ENCODE peak calls at places on chromosomes 16 and 17, in ten cellular contexts. I is AG10803, B is breast epithelium, F is psoas muscle, O is HFF-Myc, Y is uterus, U is AG04449, E is ascending aorta, S is epithelial cell of esophagus, R is fibroblast of the aortic adventitia. J is an unnamed sample.

GRCh38 chr16:28537076-28537475 is 1.7 kb downstream of the NUPR1 start:
- DNase-seq in S (peak; percentile 96), R (no peak), B (no peak), E (no peak), I (no peak), O (no peak), F (no peak), Y (no peak), U (no peak), J (no peak)

GRCh38 chr17:15944720-15945492 is at the start of gene ADORA2B:
- DNase-seq in I (peak; percentile 55), E (no peak), U (no peak), F (peak; percentile 71), Y (peak; percentile 48), B (no peak), S (peak; percentile 71), O (no peak), R (peak; percentile 68), J (peak; percentile 32)

GRCh38 chr16:69526831-69527655 is 38.7 kb upstream of the NFAT5 start:
- DNase-seq in B (no peak), R (no peak), U (no peak), O (no peak), Y (no peak), I (no peak), F (no peak), S (no peak), E (no peak), J (no peak)

GRCh38 chr17:74936470-74936799 is 737 bp downstream of the OTOP3 start:
- DNase-seq in S (no peak), O (no peak), B (no peak), I (no peak), Y (no peak), F (no peak), E (no peak), U (no peak), R (no peak), J (no peak)

GRCh38 chr17:66713533-66714042 is 121.3 kb upstream of the CACNG5 start:
- DNase-seq in I (no peak), E (no peak), U (no peak), R (no peak), B (no peak), S (no peak), F (no peak), O (no peak), Y (no peak), J (no peak)

GRCh38 chr17:18988546-18989173 is 15.9 kb downstream of the FAM83G start:
- DNase-seq in B (no peak), I (no peak), S (no peak), Y (no peak), O (no peak), E (no peak), R (no peak), F (no peak), U (no peak), J (no peak)

GRCh38 chr16:67055712-67056487 is 27.0 kb downstream of the CBFB start:
- DNase-seq in F (no peak), U (peak; percentile 96), I (peak; percentile 94), O (peak; percentile 44), B (no peak), R (peak; percentile 81), E (no peak), S (peak; percentile 98), Y (no peak), J (no peak)

GRCh38 chr16:57613514-57613913 is 14.9 kb upstream of the ADGRG1 start:
- DNase-seq in O (no peak), E (no peak), S (no peak), F (no peak), B (no peak), R (no peak), I (no peak), U (no peak), Y (no peak), J (no peak)

GRCh38 chr17:57401556-57402488 is 145.5 kb downstream of the MSI2 start:
- DNase-seq in I (no peak), B (no peak), S (no peak), R (no peak), F (no peak), E (no peak), O (no peak), U (no peak), Y (no peak), J (no peak)
- TF ChIP-seq CTCF in I (no peak), B (no peak), S (no peak), R (no peak), F (peak; percentile 30), E (no peak), O (no peak), U (no peak), Y (no peak), J (no peak)

GRCh38 chr17:48612854-48613691 is 2.0 kb downstream of the HOXB8 start:
- DNase-seq in I (no peak), F (no peak), Y (no peak), S (peak; percentile 22), R (no peak), O (no peak), B (no peak), U (no peak), E (no peak), J (no peak)
- TF ChIP-seq CTCF in I (peak; percentile 39), F (peak; percentile 36), Y (no peak), S (no peak), R (peak; percentile 38), O (no peak), B (peak; percentile 34), U (peak; percentile 39), E (peak; percentile 28), J (peak; percentile 15)

GRCh38 chr17:81241203-81241602 is 2.1 kb downstream of the NDUFAF8 start:
- DNase-seq in U (no peak), I (no peak), R (no peak), F (no peak), Y (no peak), E (no peak), S (no peak), O (no peak), B (no peak), J (no peak)
- TF ChIP-seq CTCF in U (no peak), I (no peak), R (no peak), F (no peak), Y (no peak), E (no peak), S (no peak), O (no peak), B (no peak), J (no peak)

GRCh38 chr17:37479025-37479424 is 10.7 kb upstream of the DUSP14 start:
- DNase-seq in F (no peak), E (no peak), Y (no peak), B (no peak), R (no peak), S (no peak), I (no peak), O (no peak), U (no peak), J (no peak)

GRCh38 chr17:37478187-37478586 is 11.5 kb upstream of the DUSP14 start:
- DNase-seq in F (peak; percentile 80), Y (no peak), I (peak; percentile 95), E (no peak), R (peak; percentile 74), O (no peak), B (peak; percentile 81), S (peak; percentile 88), U (no peak), J (no peak)

GRCh38 chr17:37483311-37484039 is 6.2 kb upstream of the DUSP14 start:
- DNase-seq in Y (peak; percentile 36), B (no peak), O (peak; percentile 98), F (no peak), U (peak; percentile 70), E (no peak), R (peak; percentile 86), S (no peak), I (peak; percentile 95), J (no peak)

GRCh38 chr17:37481001-37481665 is 8.6 kb upstream of the DUSP14 start:
- DNase-seq in E (no peak), Y (peak; percentile 30), F (no peak), R (peak; percentile 44), I (peak; percentile 20), B (no peak), U (no peak), S (peak; percentile 88), O (no peak), J (no peak)

GRCh38 chr17:37480427-37480826 is 9.3 kb upstream of the DUSP14 start:
- DNase-seq in Y (no peak), B (no peak), F (no peak), R (no peak), O (no peak), S (no peak), E (no peak), U (no peak), I (no peak), J (no peak)
- TF ChIP-seq CTCF in Y (no peak), B (no peak), F (no peak), R (no peak), O (no peak), S (no peak), E (no peak), U (no peak), I (no peak), J (no peak)

DNA sequence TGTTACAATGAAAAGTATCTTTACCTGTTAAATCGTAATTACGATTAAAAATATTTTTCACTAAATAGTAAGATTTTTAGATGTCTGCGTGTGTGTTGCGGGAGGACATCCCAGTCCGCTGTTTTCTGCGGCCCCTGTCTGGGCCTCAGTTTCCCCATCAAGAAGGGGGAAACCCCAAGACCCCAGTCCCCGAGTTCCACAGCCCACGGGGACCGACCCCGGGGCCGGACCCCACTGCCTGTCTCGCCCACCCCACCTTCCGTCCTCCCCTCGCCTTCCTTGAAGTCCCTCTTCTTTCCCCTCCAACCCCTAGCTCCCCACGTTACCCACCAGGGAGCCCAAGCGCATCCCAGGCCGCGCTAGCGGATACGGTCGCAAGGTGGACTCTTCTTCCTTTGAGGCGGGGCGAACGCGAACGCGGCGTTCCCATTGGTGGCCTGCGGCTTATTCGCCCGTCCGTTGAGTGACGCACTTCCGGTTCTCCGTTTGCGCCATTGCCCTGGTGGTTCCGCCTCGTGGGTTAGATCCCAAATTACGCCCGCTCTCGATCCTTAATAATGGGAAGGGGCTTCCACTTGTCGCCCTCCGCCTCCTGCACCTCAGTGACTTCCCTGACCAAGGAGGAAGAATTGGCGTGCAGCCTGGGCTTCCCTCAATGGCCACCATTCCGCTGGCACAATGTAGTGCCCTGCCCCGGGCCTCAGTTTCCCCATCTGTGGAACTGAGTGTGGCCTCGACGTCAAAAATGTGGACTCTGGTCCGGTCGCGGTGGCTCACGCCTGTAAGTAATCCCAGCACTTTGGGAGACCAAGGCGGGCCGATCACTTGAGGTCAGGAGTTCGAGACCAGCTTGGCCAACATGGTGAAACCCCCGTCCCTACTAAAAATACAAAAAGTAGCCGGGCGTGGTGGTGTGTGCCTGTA is at the start of gene NSMCE1:
- DNase-seq in F (peak; percentile 99), U (peak; percentile 74), Y (peak; percentile 98), S (peak; percentile 94), R (peak; percentile 97), B (peak; percentile 94), E (peak; percentile 77), O (peak; percentile 89), I (peak; percentile 95), J (peak; percentile 72)
- TF ChIP-seq CTCF in F (peak; percentile 24), U (peak; percentile 42), Y (peak; percentile 27), S (peak; percentile 28), R (peak; percentile 41), B (peak; percentile 36), E (peak; percentile 27), O (no peak), I (peak; percentile 26), J (no peak)

GRCh38 chr17:48322060-48322459 is 108.0 kb downstream of the SKAP1 start:
- DNase-seq in U (no peak), R (peak; percentile 18), O (no peak), B (no peak), I (peak; percentile 40), E (no peak), S (peak; percentile 8), Y (no peak), F (no peak), J (no peak)
- TF ChIP-seq CTCF in U (no peak), R (peak; percentile 14), O (peak; percentile 2), B (no peak), I (peak; percentile 38), E (no peak), S (no peak), Y (no peak), F (no peak), J (no peak)

J was measured in mesothelial cell of epicardium.